ENCODE peak calls at places on chromosome 4, in nine cellular contexts. T is H9, U is PC-9, P is left lung, Z is LNCaP clone FGC, Q is upper lobe of left lung, N is right atrium auricular region, H is lung, C is mammary epithelial cell. D is an unnamed sample.

GRCh38 chr4:139509727-139510410 is 46.1 kb downstream of the SETD7 start:
- DNase-seq in Z (no peak), Q (no peak), T (peak), U (no peak), H (no peak), P (no peak), N (no peak), C (no peak), D (no peak)

GRCh38 chr4:47562297-47562696 is 77.2 kb downstream of the ATP10D start:
- DNase-seq in C (no peak), P (no peak), Q (no peak), Z (no peak), U (no peak), T (no peak), H (no peak), N (no peak), D (no peak)

GRCh38 chr4:118969359-118969758 is 80.7 kb downstream of the SYNPO2 start:
- DNase-seq in H (no peak), C (peak), Q (no peak), P (peak), T (no peak), Z (peak), N (peak), U (peak), D (peak)

GRCh38 chr4:165873298-165874071 is 448 bp downstream of the TLL1 start:
- DNase-seq in U (peak), Z (no peak), C (peak), T (peak), N (no peak), Q (peak), H (no peak), P (peak), D (no peak)

GRCh38 chr4:108180513-108180912 is 11.8 kb upstream of the LEF1 start:
- DNase-seq in N (no peak), C (no peak), Z (no peak), U (no peak), T (no peak), P (no peak), H (no peak), Q (no peak), D (no peak)

GRCh38 chr4:108170729-108171540 is 2.2 kb upstream of the LEF1 start:
- DNase-seq in C (no peak), Z (no peak), P (no peak), T (no peak), Q (no peak), N (no peak), U (no peak), H (no peak), D (no peak)

GRCh38 chr4:154595807-154596206 is 5.3 kb upstream of the FGA start:
- DNase-seq in C (peak), Z (peak), T (no peak), Q (no peak), P (no peak), H (no peak), N (no peak), U (no peak), D (no peak)

GRCh38 chr4:155514628-155515027 is 137.9 kb upstream of the MAP9 start:
- DNase-seq in C (no peak), H (no peak), T (no peak), Z (no peak), U (no peak), Q (no peak), P (no peak), N (no peak), D (no peak)

GRCh38 chr4:24965627-24966026 is 52.8 kb upstream of the CCDC149 start:
- DNase-seq in U (no peak), P (no peak), N (no peak), H (no peak), Q (no peak), C (no peak), T (peak), Z (peak), D (no peak)

GRCh38 chr4:158411180-158411721 is 110.4 kb upstream of the RXFP1 start:
- DNase-seq in T (no peak), H (no peak), N (no peak), Z (peak), P (no peak), U (no peak), C (peak), Q (no peak), D (no peak)

GRCh38 chr4:54695359-54696149 is 37.8 kb downstream of the KIT start:
- DNase-seq in P (no peak), H (no peak), C (no peak), T (no peak), U (no peak), Q (no peak), Z (no peak), N (no peak), D (no peak)

GRCh38 chr4:71713611-71714203 is 70.2 kb downstream of the GC start:
- DNase-seq in Q (no peak), U (no peak), P (no peak), N (no peak), T (no peak), C (peak), H (no peak), Z (peak), D (peak)

GRCh38 chr4:118287691-118288090 is 65.1 kb downstream of the PRSS12 start:
- DNase-seq in H (no peak), Q (no peak), P (no peak), U (no peak), Z (no peak), C (peak), T (no peak), N (no peak), D (no peak)

GRCh38 chr4:10007772-10008171 is 13.5 kb downstream of the SLC2A9 start:
- DNase-seq in Z (no peak), C (no peak), N (no peak), P (no peak), Q (no peak), U (no peak), T (no peak), H (no peak), D (no peak)

GRCh38 chr4:149531861-149532260 is 283.8 kb downstream of the IQCM start:
- DNase-seq in C (no peak), U (peak), N (no peak), P (no peak), T (no peak), Q (no peak), Z (no peak), H (no peak), D (no peak)

GRCh38 chr4:27490747-27491146 is 630.1 kb downstream of the STIM2 start:
- DNase-seq in T (no peak), P (no peak), C (no peak), Z (no peak), H (no peak), Q (no peak), N (no peak), U (no peak), D (no peak)

GRCh38 chr4:56149601-56150000 is 200.9 kb downstream of the CEP135 start:
- DNase-seq in U (no peak), Z (no peak), T (no peak), H (no peak), Q (no peak), P (no peak), C (no peak), N (no peak), D (no peak)

GRCh38 chr4:86791126-86791525 is 58.1 kb downstream of the SLC10A6 start:
- DNase-seq in H (no peak), C (no peak), P (no peak), Q (peak), U (no peak), T (peak), Z (no peak), N (no peak), D (no peak)

GRCh38 chr4:110088670-110089069 is 109.7 kb downstream of the ELOVL6 start:
- DNase-seq in U (no peak), H (no peak), T (no peak), Q (no peak), C (peak), Z (no peak), P (no peak), N (no peak), D (peak)

GRCh38 chr4:666436-666810 is 7.7 kb downstream of the ATP5ME start:
- DNase-seq in Z (no peak), P (no peak), T (no peak), N (no peak), C (no peak), H (no peak), Q (peak), U (no peak), D (no peak)

GRCh38 chr4:111323916-111324315 is 701.0 kb upstream of the PITX2 start:
- DNase-seq in Q (no peak), P (no peak), Z (no peak), N (no peak), T (no peak), U (no peak), C (no peak), H (no peak), D (no peak)

GRCh38 chr4:54542540-54543041 is 115.2 kb upstream of the KIT start:
- DNase-seq in H (no peak), N (no peak), Q (no peak), U (no peak), C (no peak), P (no peak), Z (no peak), T (no peak), D (no peak)

GRCh38 chr4:184807797-184808718 is 17.7 kb downstream of the ACSL1 start:
- DNase-seq in T (peak), U (no peak), Z (no peak), Q (no peak), P (no peak), H (no peak), C (peak), N (no peak), D (no peak)

GRCh38 chr4:111628437-111628836 is 516.8 kb upstream of the FAM241A start:
- DNase-seq in U (no peak), T (no peak), Z (no peak), C (no peak), Q (no peak), N (no peak), H (no peak), P (no peak), D (no peak)

GRCh38 chr4:126628933-126629332 is 1003.8 kb upstream of the INTU start:
- DNase-seq in U (no peak), H (no peak), Z (no peak), Q (no peak), T (no peak), N (no peak), P (no peak), C (no peak), D (no peak)
- TF ChIP-seq CTCF in U (no peak), H (no peak), Z (no peak), Q (no peak), T (no peak), N (no peak), P (no peak), C (no peak), D (no peak)

DNA sequence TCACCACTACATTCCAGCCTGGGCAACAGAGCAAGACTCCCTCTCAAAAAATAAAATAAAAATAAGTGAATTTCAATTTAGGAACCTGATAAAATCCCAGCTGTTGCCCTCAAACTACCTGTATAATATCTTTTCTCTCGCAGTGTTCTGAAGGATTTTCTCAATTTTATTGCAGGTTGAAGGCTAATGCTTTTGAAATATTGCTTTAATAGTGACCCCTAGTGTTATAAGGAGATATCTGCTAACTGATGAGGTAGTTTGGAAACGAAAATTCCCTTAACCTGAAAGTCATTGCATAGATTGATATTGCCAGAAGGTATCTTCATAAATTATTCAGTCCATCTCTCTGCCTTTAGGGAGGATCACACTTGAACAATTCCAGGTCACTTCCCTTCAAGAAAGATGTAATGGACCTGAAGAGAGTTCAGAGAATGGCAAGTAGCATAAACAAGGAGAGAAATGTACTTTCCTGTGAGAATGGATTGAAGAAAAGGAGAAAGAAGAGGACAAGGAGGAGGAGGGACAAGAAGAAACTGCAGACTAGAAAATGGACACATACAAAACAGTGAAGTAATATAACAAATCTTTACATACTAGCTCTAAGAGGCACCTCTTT is 44.1 kb downstream of the TIGD4 start:
- DNase-seq in Z (no peak), T (no peak), Q (no peak), H (no peak), C (peak), N (no peak), U (no peak), P (no peak), D (no peak)
- TF ChIP-seq CTCF in Z (peak), T (peak), Q (peak), H (peak), C (peak), N (no peak), U (peak), P (peak), D (peak)

GRCh38 chr4:94746746-94747145 is 11.0 kb upstream of the BMPR1B start:
- DNase-seq in C (no peak), T (no peak), N (no peak), H (no peak), Q (no peak), P (no peak), Z (no peak), U (no peak), D (no peak)
- TF ChIP-seq CTCF in C (peak), T (no peak), N (no peak), H (no peak), Q (no peak), P (no peak), Z (no peak), U (no peak), D (no peak)

GRCh38 chr4:132619968-132620367 is 529.1 kb upstream of the PCDH10 start:
- DNase-seq in T (no peak), N (no peak), P (no peak), Z (no peak), Q (no peak), H (no peak), C (no peak), U (no peak), D (no peak)

DNA sequence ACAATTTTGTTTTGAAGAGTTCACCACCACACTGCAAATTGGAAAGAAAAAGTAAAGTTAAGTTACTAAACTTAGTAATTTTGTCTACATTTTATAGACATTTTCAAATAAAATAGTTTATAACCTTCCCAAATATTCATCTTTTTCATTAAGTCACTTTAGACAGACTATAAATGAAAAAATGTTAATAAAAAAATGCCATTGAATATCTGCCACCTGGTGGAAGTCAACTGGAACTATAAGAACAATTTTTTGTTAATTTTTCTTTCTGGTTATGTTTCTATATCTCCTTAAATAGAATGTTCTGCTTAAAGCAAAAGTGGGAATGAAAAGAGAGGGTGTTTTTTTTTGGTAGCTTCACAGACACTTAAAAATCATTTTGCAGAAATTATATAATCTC is 534.4 kb upstream of the PCDH10 start:
- DNase-seq in Z (no peak), U (no peak), C (no peak), Q (no peak), H (no peak), P (no peak), N (no peak), T (no peak), D (no peak)
- TF ChIP-seq CTCF in Z (peak), U (peak), C (peak), Q (no peak), H (no peak), P (no peak), N (no peak), T (peak), D (no peak)

DNA sequence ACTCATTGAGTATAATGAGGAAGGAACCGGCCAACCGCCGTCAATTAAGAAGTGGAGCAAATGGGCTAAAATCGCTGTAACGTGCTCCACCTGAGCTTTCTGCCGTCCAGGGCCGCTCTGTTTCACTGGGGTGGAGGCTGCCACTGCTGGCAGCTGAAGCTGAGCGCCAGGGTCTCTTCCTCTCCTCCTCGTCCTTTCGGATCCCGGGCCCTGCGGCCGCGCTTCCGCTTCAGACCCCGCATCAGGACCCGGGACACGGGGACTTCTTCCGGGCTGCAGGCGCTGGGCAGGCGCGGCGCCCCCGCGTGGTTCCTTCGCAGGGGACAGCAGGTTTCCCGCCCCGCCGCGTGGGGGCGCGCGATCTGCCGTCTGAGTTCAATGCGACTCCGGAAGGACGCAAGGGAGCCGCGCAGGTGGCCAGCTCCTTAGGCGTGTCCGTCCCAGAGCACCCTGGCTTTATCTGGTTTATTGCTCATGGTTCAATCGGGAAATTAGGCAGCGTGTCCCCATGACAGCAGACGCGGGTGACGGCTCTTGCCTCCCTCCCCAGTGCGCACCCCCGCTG is 519.8 kb downstream of the TRIML1 start:
- DNase-seq in C (no peak), N (no peak), H (no peak), T (peak), Q (peak), P (no peak), U (no peak), Z (no peak), D (no peak)
- TF ChIP-seq CTCF in C (no peak), N (no peak), H (no peak), T (peak), Q (no peak), P (no peak), U (no peak), Z (peak), D (no peak)

DNA sequence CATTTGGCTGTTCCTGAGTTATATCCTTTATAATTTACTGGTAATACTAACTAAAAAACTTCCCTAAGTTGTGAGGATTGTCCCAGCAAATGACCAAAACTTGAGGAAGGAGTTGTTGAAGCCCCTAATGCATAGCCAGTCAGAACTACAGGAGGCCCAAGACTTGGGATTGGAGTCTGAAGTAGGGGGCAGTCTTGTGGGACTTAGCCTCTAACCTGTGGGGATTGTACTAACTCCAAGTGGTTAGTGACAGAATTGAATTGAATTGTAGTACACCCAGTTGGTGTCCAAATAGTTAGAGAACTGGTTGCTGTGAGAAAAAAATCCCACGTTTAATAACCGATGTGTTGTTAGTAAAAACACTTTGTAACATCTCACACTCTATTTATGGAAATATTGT is 1506.3 kb downstream of the ADGRL3 start:
- DNase-seq in N (no peak), Z (no peak), T (no peak), H (no peak), C (no peak), U (no peak), Q (no peak), P (no peak), D (no peak)
- TF ChIP-seq CTCF in N (no peak), Z (no peak), T (peak), H (no peak), C (no peak), U (no peak), Q (no peak), P (no peak), D (no peak)

D was measured in AG09319.